ENCODE peak calls at places on chromosomes 2 and 18, in five cellular contexts. J is colonic mucosa; N is GM04504; T is M059J; B is stimulated activated CD4-positive, alpha-beta T cell treated with anti-CD3 and anti-CD28 coated beads, Interleukin-15, amount 100 ng/mL, for 24 hours. C is an unnamed sample.

GRCh38 chr18:5895886-5896740 is 791 bp upstream of the TMEM200C start:
- DNase-seq in J (no peak), N (no peak), T (peak; percentile 19), B (peak; percentile 8), C (peak; percentile 47)

GRCh38 chr2:28447943-28448737 is 47.7 kb upstream of the PLB1 start:
- DNase-seq in J (no peak), N (peak; percentile 78), T (peak; percentile 84), B (peak; percentile 35), C (no peak)

GRCh38 chr2:44550571-44550970 is 188.8 kb downstream of the CAMKMT start:
- DNase-seq in J (no peak), N (no peak), T (peak; percentile 22), B (no peak), C (no peak)

GRCh38 chr18:23260932-23261590 is 125.8 kb downstream of the CABLES1 start:
- DNase-seq in J (no peak), N (no peak), T (peak; percentile 24), B (no peak), C (no peak)

GRCh38 chr18:10270160-10270571 is 184.3 kb upstream of the APCDD1 start:
- DNase-seq in J (no peak), N (no peak), T (no peak), B (no peak), C (no peak)

GRCh38 chr2:228652366-228652765 is 470.9 kb upstream of the SPHKAP start:
- DNase-seq in J (no peak), N (no peak), T (no peak), B (no peak), C (no peak)

GRCh38 chr18:7923105-7923504 is 356.0 kb downstream of the PTPRM start:
- DNase-seq in J (no peak), N (no peak), T (peak; percentile 36), B (no peak), C (no peak)

GRCh38 chr2:202152104-202152771 is 79.2 kb downstream of the KIAA2012 start:
- DNase-seq in J (no peak), N (no peak), T (no peak), B (no peak), C (no peak)

GRCh38 chr18:12312936-12313335 is 4.9 kb downstream of the TUBB6 start:
- DNase-seq in J (no peak), N (no peak), T (no peak), B (no peak), C (no peak)

GRCh38 chr2:216555274-216555673 is 56.6 kb downstream of the RPL37A start:
- DNase-seq in J (no peak), N (no peak), T (peak; percentile 92), B (no peak), C (peak; percentile 85)

GRCh38 chr2:134602666-134603065 is 116.1 kb downstream of the TMEM163 start:
- DNase-seq in J (no peak), N (no peak), T (no peak), B (no peak), C (no peak)

GRCh38 chr2:198316852-198317395 is 512.5 kb downstream of the PLCL1 start:
- DNase-seq in J (peak; percentile 64), N (no peak), T (no peak), B (no peak), C (no peak)

GRCh38 chr18:21538230-21538629 is 62.3 kb downstream of the ESCO1 start:
- DNase-seq in J (no peak), N (no peak), T (no peak), B (no peak), C (no peak)

GRCh38 chr2:108949316-108950299 is 39.4 kb downstream of the EDAR start:
- DNase-seq in J (no peak), N (no peak), T (no peak), B (no peak), C (no peak)

GRCh38 chr18:33440011-33440383 is 524 bp downstream of the CCDC178 start:
- DNase-seq in J (peak; percentile 32), N (no peak), T (peak; percentile 1), B (no peak), C (peak; percentile 51)

GRCh38 chr2:108349571-108349928 is 28.2 kb upstream of the SULT1C4 start:
- DNase-seq in J (no peak), N (no peak), T (no peak), B (no peak), C (no peak)

GRCh38 chr2:54524236-54524991 is 68.3 kb downstream of the SPTBN1 start:
- DNase-seq in J (no peak), N (peak; percentile 47), T (peak; percentile 80), B (peak; percentile 49), C (no peak)

GRCh38 chr2:167386694-167387093 is 498.4 kb downstream of the XIRP2 start:
- DNase-seq in J (no peak), N (no peak), T (no peak), B (no peak), C (no peak)

GRCh38 chr2:15127876-15128275 is 433.3 kb downstream of the NBAS start:
- DNase-seq in J (no peak), N (no peak), T (no peak), B (no peak), C (no peak)

GRCh38 chr2:105038383-105039061 is 653 bp downstream of the MRPS9 start:
- DNase-seq in J (peak; percentile 39), N (no peak), T (no peak), B (no peak), C (no peak)

GRCh38 chr2:241363316-241363879 is 7.3 kb downstream of the FARP2 start:
- DNase-seq in J (no peak), N (no peak), T (no peak), B (no peak), C (no peak)

C was measured in ureter.